ENCODE peak calls at places on chromosomes 12 and 14, in seven cellular contexts. L is left ventricle myocardium inferior, I is tibial artery, C is lower lobe of right lung, D is uterus, X is ovary, Q is stomach. Z is an unnamed sample. For H3K36me3, the result is how much of the 10 kb centered on the place peaks cover.

GRCh38 chr12:89988556-89988955 is 279.9 kb upstream of the ATP2B1 start:
- DNase-seq in L (no peak), I (no peak), C (no peak), D (no peak), X (no peak), Q (no peak), Z (no peak)

GRCh38 chr14:31209605-31210004 is 2.0 kb upstream of the HECTD1 start:
- DNase-seq in L (no peak), I (no peak), C (no peak), D (no peak), X (no peak), Q (no peak), Z (no peak)

GRCh38 chr14:44154446-44154845 is 352.6 kb downstream of the FSCB start:
- DNase-seq in L (no peak), I (no peak), C (no peak), D (no peak), X (no peak), Q (no peak), Z (no peak)

GRCh38 chr12:124398578-124399227 is 103.8 kb downstream of the RFLNA start:
- DNase-seq in L (peak), I (peak), C (no peak), D (peak), X (peak), Q (peak), Z (peak)

GRCh38 chr12:109140560-109140959 is 24.2 kb downstream of the ACACB start:
- DNase-seq in L (no peak), I (no peak), C (no peak), D (no peak), X (no peak), Q (no peak), Z (no peak)

GRCh38 chr12:93098077-93098476 is 169.0 kb upstream of the EEA1 start:
- DNase-seq in L (peak), I (peak), C (peak), D (peak), X (peak), Q (peak), Z (peak)

GRCh38 chr12:97309921-97310320 is 152.7 kb upstream of the RMST start:
- DNase-seq in L (no peak), I (no peak), C (no peak), D (no peak), X (no peak), Q (no peak), Z (no peak)

GRCh38 chr12:20722142-20722541 is 27.0 kb downstream of the SLCO1C1 start:
- DNase-seq in L (no peak), I (no peak), C (no peak), D (no peak), X (no peak), Q (no peak), Z (no peak)

GRCh38 chr12:12722351-12723146 is 5.4 kb downstream of the CDKN1B start:
- DNase-seq in L (no peak), I (no peak), C (no peak), D (no peak), X (no peak), Q (no peak), Z (no peak)

GRCh38 chr14:51335521-51335920 is 95.5 kb downstream of the TMX1 start:
- DNase-seq in L (peak), I (peak), C (no peak), D (peak), X (peak), Q (no peak), Z (peak)

GRCh38 chr14:23478109-23478698 is 8.7 kb downstream of the NGDN start:
- DNase-seq in L (peak), I (peak), C (peak), D (peak), X (peak), Q (peak), Z (peak)

GRCh38 chr12:79978692-79979091 is 43.8 kb upstream of the PPP1R12A start:
- DNase-seq in L (no peak), I (no peak), C (no peak), D (no peak), X (no peak), Q (no peak), Z (no peak)

GRCh38 chr12:51371295-51371953 is 19.8 kb downstream of the GALNT6 start:
- DNase-seq in L (peak), I (peak), C (no peak), D (peak), X (peak), Q (peak), Z (peak)

GRCh38 chr12:124321556-124322270 is 26.8 kb downstream of the RFLNA start:
- DNase-seq in L (no peak), I (no peak), C (no peak), D (no peak), X (no peak), Q (no peak), Z (no peak)

GRCh38 chr12:120117961-120118709 is 1.6 kb upstream of the RAB35 start:
- DNase-seq in L (no peak), I (no peak), C (no peak), D (no peak), X (no peak), Q (no peak), Z (no peak)

GRCh38 chr14:23057757-23058653 is 685 bp upstream of the CDH24 start:
- DNase-seq in L (peak), I (peak), C (peak), D (peak), X (peak), Q (peak), Z (peak)

GRCh38 chr12:6382371-6382770 is 1.6 kb upstream of the LTBR start:
- DNase-seq in L (no peak), I (no peak), C (no peak), D (no peak), X (no peak), Q (no peak), Z (no peak)

GRCh38 chr14:51328089-51328941 is 88.3 kb downstream of the TMX1 start:
- DNase-seq in L (no peak), I (no peak), C (no peak), D (peak), X (no peak), Q (no peak), Z (no peak)

GRCh38 chr12:92566448-92567040 is 136.2 kb upstream of the PLEKHG7 start:
- DNase-seq in L (no peak), I (no peak), C (no peak), D (no peak), X (no peak), Q (no peak), Z (no peak)

GRCh38 chr12:4909734-4910501 is at the start of gene KCNA1:
- DNase-seq in L (no peak), I (no peak), C (no peak), D (peak), X (no peak), Q (no peak), Z (no peak)

GRCh38 chr12:93825926-93826599 is 148.9 kb downstream of the CRADD start:
- DNase-seq in L (no peak), I (no peak), C (no peak), D (no peak), X (no peak), Q (no peak), Z (no peak)

GRCh38 chr14:87397499-87397898 is 595.5 kb downstream of the GALC start:
- DNase-seq in L (no peak), I (no peak), C (no peak), D (no peak), X (no peak), Q (no peak), Z (no peak)

GRCh38 chr14:79570648-79571047 is 640.7 kb downstream of the DIO2 start:
- DNase-seq in L (no peak), I (no peak), C (no peak), D (no peak), X (no peak), Q (no peak), Z (no peak)

GRCh38 chr12:94798107-94798506 is 147.8 kb upstream of the TMCC3 start:
- DNase-seq in L (no peak), I (no peak), C (no peak), D (no peak), X (no peak), Q (no peak), Z (no peak)

GRCh38 chr14:75138492-75138891 is 11.6 kb upstream of the NEK9 start:
- DNase-seq in L (no peak), I (no peak), C (no peak), D (no peak), X (no peak), Q (no peak), Z (no peak)

GRCh38 chr12:103884316-103884715 is 43.3 kb upstream of the NT5DC3 start:
- DNase-seq in L (no peak), I (no peak), C (no peak), D (no peak), X (peak), Q (no peak), Z (no peak)

GRCh38 chr12:32419520-32419960 is 20.2 kb downstream of the FGD4 start:
- DNase-seq in L (no peak), I (no peak), C (peak), D (no peak), X (no peak), Q (no peak), Z (no peak)

GRCh38 chr12:15602051-15602672 is 187.0 kb downstream of the EPS8 start:
- DNase-seq in L (no peak), I (no peak), C (no peak), D (no peak), X (no peak), Q (no peak), Z (no peak)

GRCh38 chr12:104669057-104669770 is 212.5 kb downstream of the CHST11 start:
- DNase-seq in L (peak), I (no peak), C (peak), D (peak), X (peak), Q (peak), Z (peak)

GRCh38 chr12:120457133-120457532 is 10.9 kb downstream of the GATC start:
- DNase-seq in L (no peak), I (no peak), C (no peak), D (no peak), X (no peak), Q (no peak), Z (no peak)

GRCh38 chr12:20058068-20058467 is 310.3 kb upstream of the PDE3A start:
- DNase-seq in L (no peak), I (no peak), C (no peak), D (no peak), X (no peak), Q (no peak), Z (no peak)

GRCh38 chr14:71943695-71944018 is 11.4 kb downstream of the RGS6 start:
- DNase-seq in L (no peak), I (no peak), C (no peak), D (no peak), X (no peak), Q (no peak), Z (no peak)

GRCh38 chr12:118164798-118165486 is 29.0 kb downstream of the PEBP1 start:
- DNase-seq in L (no peak), I (no peak), C (no peak), D (no peak), X (no peak), Q (no peak), Z (no peak)

GRCh38 chr14:24219080-24219479 is 3.2 kb upstream of the MDP1 start:
- DNase-seq in L (no peak), I (no peak), C (no peak), D (no peak), X (no peak), Q (no peak), Z (no peak)

GRCh38 chr12:87112946-87113345 is 856.8 kb upstream of the MGAT4C start:
- DNase-seq in L (no peak), I (no peak), C (no peak), D (no peak), X (no peak), Q (no peak), Z (no peak)

GRCh38 chr12:64923536-64923935 is 99.1 kb downstream of the TBC1D30 start:
- DNase-seq in L (no peak), I (no peak), C (no peak), D (no peak), X (no peak), Q (no peak), Z (no peak)

GRCh38 chr14:85934123-85934885 is 404.4 kb downstream of the FLRT2 start:
- DNase-seq in L (no peak), I (no peak), C (peak), D (peak), X (no peak), Q (peak), Z (no peak)

GRCh38 chr12:6229823-6230222 is 29.6 kb downstream of the CD9 start:
- DNase-seq in L (peak), I (peak), C (peak), D (peak), X (peak), Q (no peak), Z (peak)

GRCh38 chr14:22492601-22493000 is 96.4 kb downstream of the DAD1 start:
- DNase-seq in L (no peak), I (no peak), C (no peak), D (no peak), X (no peak), Q (no peak), Z (no peak)

DNA sequence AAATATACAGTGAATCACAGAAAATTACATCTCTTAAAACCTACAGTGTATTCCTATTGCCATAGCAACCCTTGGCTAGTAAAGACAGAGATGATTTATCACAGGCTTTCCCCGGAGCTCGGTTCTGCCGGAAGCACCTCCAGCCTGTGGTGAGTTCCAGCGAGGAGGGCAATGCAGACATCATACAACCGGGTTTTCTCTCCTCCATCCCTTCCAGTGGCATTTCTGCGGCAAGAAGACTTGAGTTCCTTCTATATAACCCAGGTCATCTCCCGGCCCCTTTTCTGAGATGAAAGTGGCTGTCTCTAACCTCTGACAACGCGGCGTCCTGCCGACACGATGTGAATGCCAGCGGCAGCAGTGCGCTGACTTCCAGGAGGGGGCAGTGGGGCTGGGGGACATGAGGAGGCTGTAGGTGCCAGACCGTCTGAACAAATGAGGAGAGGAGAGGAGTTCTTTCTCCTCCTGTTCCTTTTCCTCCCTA is 68.5 kb upstream of the MAX start:
- DNase-seq in L (no peak), I (no peak), C (no peak), D (no peak), X (peak), Q (no peak), Z (no peak)
- TF ChIP-seq CTCF in L (peak), I (no peak), C (no peak), D (no peak), X (no peak), Q (no peak), Z (peak)

GRCh38 chr14:69091695-69092094 is 61.2 kb downstream of the DCAF5 start:
- DNase-seq in L (no peak), I (no peak), C (no peak), D (no peak), X (no peak), Q (no peak), Z (no peak)
- H3K36me3 ChIP-seq in L (under half), I (under half), C (under half), D (under half), X (under half), Q (under half), Z (under half)

GRCh38 chr14:61608245-61609142 is 86.8 kb upstream of the HIF1A start:
- DNase-seq in L (no peak), I (no peak), C (no peak), D (no peak), X (no peak), Q (no peak), Z (no peak)
- H3K27ac ChIP-seq in L (peak), I (no peak), C (no peak), D (no peak), X (no peak), Q (no peak), Z (peak)

GRCh38 chr14:100652739-100653138 is 65.5 kb upstream of the BEGAIN start:
- DNase-seq in L (no peak), I (no peak), C (no peak), D (no peak), X (no peak), Q (no peak), Z (no peak)

GRCh38 chr14:100654814-100655795 is 67.9 kb upstream of the BEGAIN start:
- DNase-seq in L (no peak), I (no peak), C (peak), D (no peak), X (peak), Q (peak), Z (no peak)

GRCh38 chr14:100654025-100654813 is 67.0 kb upstream of the BEGAIN start:
- DNase-seq in L (no peak), I (no peak), C (no peak), D (no peak), X (no peak), Q (no peak), Z (no peak)

GRCh38 chr14:100651999-100652508 is 64.8 kb upstream of the BEGAIN start:
- DNase-seq in L (no peak), I (no peak), C (no peak), D (no peak), X (no peak), Q (no peak), Z (no peak)

GRCh38 chr14:100653409-100653808 is 66.2 kb upstream of the BEGAIN start:
- DNase-seq in L (no peak), I (no peak), C (no peak), D (no peak), X (no peak), Q (no peak), Z (no peak)
- TF ChIP-seq CTCF in L (peak), I (no peak), C (peak), D (no peak), X (no peak), Q (peak), Z (no peak)

GRCh38 chr12:11164384-11164783 is 6.6 kb upstream of the SMIM10L1 start:
- DNase-seq in L (no peak), I (no peak), C (no peak), D (no peak), X (no peak), Q (no peak), Z (no peak)

GRCh38 chr12:11162494-11162893 is 8.5 kb upstream of the SMIM10L1 start:
- DNase-seq in L (no peak), I (no peak), C (no peak), D (no peak), X (no peak), Q (no peak), Z (no peak)

GRCh38 chr12:11154400-11154925 is 16.5 kb upstream of the SMIM10L1 start:
- DNase-seq in L (no peak), I (no peak), C (no peak), D (no peak), X (no peak), Q (no peak), Z (no peak)

GRCh38 chr12:11158885-11159444 is 12.0 kb upstream of the SMIM10L1 start:
- DNase-seq in L (no peak), I (no peak), C (no peak), D (no peak), X (no peak), Q (no peak), Z (no peak)
- H3K36me3 ChIP-seq in L (under half), I (under half), C (under half), D (under half), X (under half), Q (under half), Z (under half)

GRCh38 chr14:105141486-105142281 is 26.9 kb downstream of the JAG2 start:
- DNase-seq in L (no peak), I (peak), C (no peak), D (no peak), X (no peak), Q (no peak), Z (no peak)
- H3K27ac ChIP-seq in L (no peak), I (no peak), C (no peak), D (no peak), X (no peak), Q (no peak), Z (no peak)

DNA sequence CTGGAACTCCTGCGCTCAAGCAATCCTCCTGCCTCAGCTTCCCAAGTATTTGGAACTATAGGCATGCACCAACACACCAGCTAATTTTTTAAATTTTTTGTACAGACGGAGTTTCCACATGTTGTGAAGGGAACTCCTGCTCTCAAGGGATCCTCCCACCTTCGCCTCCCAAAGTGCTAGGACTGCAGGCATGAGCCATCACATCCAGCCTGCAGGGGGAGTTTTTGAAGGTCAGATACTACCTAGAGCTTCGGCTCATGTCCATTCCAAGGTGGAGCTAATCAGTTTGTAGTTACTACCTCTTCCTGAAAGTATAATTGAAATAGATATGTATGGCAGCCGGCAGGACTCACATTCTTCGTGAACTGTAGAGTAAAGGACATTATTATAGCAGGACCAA is 3.7 kb upstream of the TAS2R19 start:
- DNase-seq in L (no peak), I (no peak), C (no peak), D (no peak), X (no peak), Q (no peak), Z (no peak)
- TF ChIP-seq CTCF in L (no peak), I (no peak), C (no peak), D (no peak), X (no peak), Q (no peak), Z (no peak)

GRCh38 chr14:103669370-103669769 is 40.4 kb downstream of the KLC1 start:
- DNase-seq in L (no peak), I (no peak), C (no peak), D (no peak), X (no peak), Q (no peak), Z (no peak)
- H3K36me3 ChIP-seq in L (half or more), I (half or more), C (half or more), D (under half), X (under half), Q (half or more), Z (half or more)

DNA sequence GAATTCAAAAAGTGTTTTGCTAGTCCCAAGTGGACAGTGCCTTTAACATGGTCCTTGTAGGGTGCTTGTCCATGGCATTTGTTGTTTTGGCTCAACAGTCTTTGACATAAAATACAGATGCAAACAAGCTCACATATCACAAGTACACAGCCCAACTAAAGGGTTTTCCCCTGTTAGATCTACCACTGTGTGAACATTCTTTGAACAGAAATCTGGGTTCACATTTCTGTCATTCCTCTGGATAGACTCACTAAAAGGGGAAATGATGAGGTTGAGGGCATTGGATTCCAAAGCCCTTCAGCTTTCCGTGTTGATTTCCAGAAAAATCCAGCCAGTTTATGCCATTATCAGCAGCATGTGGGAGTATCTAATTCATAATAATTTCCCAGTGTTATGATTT is 54.1 kb downstream of the EP400 start:
- DNase-seq in L (no peak), I (no peak), C (no peak), D (no peak), X (no peak), Q (no peak), Z (no peak)
- H3K27ac ChIP-seq in L (no peak), I (no peak), C (no peak), D (no peak), X (no peak), Q (no peak), Z (no peak)

Z was measured in right atrium auricular region.